ENCODE peak calls at places on chromosomes 13 and 19, in five cellular contexts. H is BE2C, V is progenitor cell of endocrine pancreas, P is OCI-LY7, B is uterus. J is an unnamed sample.

GRCh38 chr19:44512326-44513298 is 12.3 kb upstream of the ZNF180 start:
- DNase-seq in H (peak), V (peak), P (peak), B (no peak), J (peak)

GRCh38 chr13:89749888-89750287 is 1597.6 kb upstream of the MIR17HG start:
- DNase-seq in H (no peak), V (no peak), P (no peak), B (no peak), J (no peak)

GRCh38 chr19:6232567-6232966 is 47.2 kb downstream of the MLLT1 start:
- DNase-seq in H (no peak), V (no peak), P (no peak), B (peak), J (no peak)

GRCh38 chr19:45636902-45637301 is 2.3 kb downstream of the EML2 start:
- DNase-seq in H (no peak), V (no peak), P (no peak), B (no peak), J (no peak)

GRCh38 chr13:111513766-111514611 is 193.5 kb downstream of the TEX29 start:
- DNase-seq in H (no peak), V (no peak), P (no peak), B (no peak), J (no peak)

GRCh38 chr19:21586341-21587116 is 81.1 kb downstream of the ZNF429 start:
- DNase-seq in H (no peak), V (peak), P (no peak), B (no peak), J (peak)

GRCh38 chr19:6769006-6769637 is 1.9 kb upstream of the SH2D3A start:
- DNase-seq in H (no peak), V (no peak), P (peak), B (no peak), J (no peak)

GRCh38 chr19:13526552-13526951 is 20.3 kb upstream of the CACNA1A start:
- DNase-seq in H (peak), V (no peak), P (peak), B (no peak), J (peak)

GRCh38 chr13:20943519-20944012 is 41.0 kb upstream of the XPO4 start:
- DNase-seq in H (peak), V (peak), P (peak), B (peak), J (peak)

GRCh38 chr13:109344552-109345157 is 441.7 kb downstream of the IRS2 start:
- DNase-seq in H (no peak), V (no peak), P (no peak), B (no peak), J (no peak)

GRCh38 chr13:74280795-74281490 is 146.7 kb upstream of the KLF12 start:
- DNase-seq in H (no peak), V (no peak), P (no peak), B (no peak), J (no peak)

GRCh38 chr13:107669356-107669755 is 546.0 kb downstream of the LIG4 start:
- DNase-seq in H (no peak), V (no peak), P (no peak), B (no peak), J (no peak)

GRCh38 chr19:10270180-10270615 is 722 bp upstream of the ICAM1 start:
- DNase-seq in H (no peak), V (no peak), P (no peak), B (peak), J (peak)

GRCh38 chr19:18709546-18709945 is 26.1 kb downstream of the CRTC1 start:
- DNase-seq in H (no peak), V (no peak), P (no peak), B (no peak), J (no peak)

GRCh38 chr19:54154603-54155345 is 4.7 kb downstream of the LENG1 start:
- DNase-seq in H (no peak), V (no peak), P (no peak), B (no peak), J (peak)

GRCh38 chr13:20441879-20442278 is 83.8 kb downstream of the CRYL1 start:
- DNase-seq in H (no peak), V (no peak), P (no peak), B (no peak), J (no peak)

GRCh38 chr13:30341815-30342570 is 34.6 kb upstream of the KATNAL1 start:
- DNase-seq in H (peak), V (no peak), P (no peak), B (peak), J (no peak)

GRCh38 chr19:11418518-11419506 is at the start of gene RGL3:
- DNase-seq in H (no peak), V (peak), P (no peak), B (no peak), J (no peak)

GRCh38 chr19:44803442-44804428 is 5.2 kb upstream of the BCAM start:
- DNase-seq in H (no peak), V (no peak), P (no peak), B (no peak), J (no peak)

GRCh38 chr19:33794578-33795369 is 1.9 kb upstream of the KCTD15 start:
- DNase-seq in H (no peak), V (no peak), P (no peak), B (peak), J (no peak)

GRCh38 chr19:6354098-6354674 is 7.1 kb upstream of the CLPP start:
- DNase-seq in H (no peak), V (no peak), P (peak), B (no peak), J (no peak)

GRCh38 chr19:1752757-1753728 is at the start of gene ONECUT3:
- DNase-seq in H (no peak), V (peak), P (no peak), B (no peak), J (no peak)

GRCh38 chr19:13018037-13018914 is 23.0 kb downstream of the NFIX start:
- DNase-seq in H (peak), V (no peak), P (no peak), B (peak), J (no peak)

DNA sequence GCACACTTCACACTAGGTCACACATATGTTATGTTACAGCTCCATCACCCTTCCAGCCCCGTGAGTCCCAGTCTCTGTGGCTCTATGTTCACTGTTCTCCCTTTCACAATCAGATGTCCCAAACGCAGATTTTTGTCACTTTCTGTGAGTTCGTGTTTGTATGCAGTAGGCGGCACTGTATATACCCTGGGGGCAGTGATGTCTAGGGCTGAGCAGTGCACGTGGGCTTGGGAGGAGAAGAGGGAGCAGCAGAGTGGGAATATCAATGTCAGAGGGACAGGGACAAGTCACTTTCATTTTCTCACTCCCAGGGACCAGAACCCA is 22.0 kb downstream of the PSG1 start:
- DNase-seq in H (no peak), V (no peak), P (no peak), B (no peak), J (no peak)
- TF ChIP-seq CTCF in H (no peak), V (no peak), P (peak), B (no peak), J (peak)

GRCh38 chr19:48741222-48741999 is 1.0 kb upstream of the RASIP1 start:
- DNase-seq in H (peak), V (no peak), P (peak), B (no peak), J (peak)
- TF ChIP-seq CTCF in H (no peak), V (no peak), P (no peak), B (no peak), J (no peak)

GRCh38 chr13:37769545-37769944 is 100.0 kb downstream of the TRPC4 start:
- DNase-seq in H (no peak), V (no peak), P (no peak), B (no peak), J (no peak)

GRCh38 chr13:37769078-37769477 is 100.5 kb downstream of the TRPC4 start:
- DNase-seq in H (no peak), V (no peak), P (peak), B (no peak), J (no peak)
- TF ChIP-seq CTCF in H (no peak), V (peak), P (peak), B (no peak), J (no peak)

GRCh38 chr19:43425567-43426392 is 11.1 kb downstream of the TEX101 start:
- DNase-seq in H (no peak), V (no peak), P (peak), B (no peak), J (no peak)
- TF ChIP-seq CTCF in H (peak), V (peak), P (peak), B (no peak), J (peak)

GRCh38 chr19:39390759-39391592 is at the start of the genes MED29 and PAF1:
- DNase-seq in H (peak), V (peak), P (peak), B (peak), J (peak)
- TF ChIP-seq CTCF in H (peak), V (no peak), P (peak), B (peak), J (no peak)

GRCh38 chr19:8908066-8908465 is 75.9 kb downstream of the MBD3L1 start:
- DNase-seq in H (no peak), V (no peak), P (no peak), B (no peak), J (no peak)
- TF ChIP-seq CTCF in H (no peak), V (no peak), P (no peak), B (no peak), J (no peak)